ENCODE peak calls at places on chromosomes 11 and 22, in ten cellular contexts. L is retina; K is right cardiac atrium; U is activated CD8-positive, alpha-beta memory T cell treated with anti-CD3 and anti-CD28 coated beads, Interleukin-2, amount 50 U/mL, for 4 hours; M is stimulated activated CD8-positive, alpha-beta memory T cell treated with anti-CD3 and anti-CD28 coated beads, Interleukin-2, amount 100 ng/mL, for 1 hour; T is stimulated activated CD4-positive, alpha-beta T cell treated with anti-CD3 and anti-CD28 coated beads, Interleukin-2, amount 100 ng/mL, for 48 hours; Q is NCI-H2029; J is HEK293T; H is SW480; Y is AG09319. W is an unnamed sample.
A peak's percentile ranks its signal among the peaks of the same experiment; 100 is the strongest.

GRCh38 chr11:91404344-91404743 is 820.3 kb upstream of the FAT3 start:
- DNase-seq in M (no peak), H (no peak), T (no peak), J (no peak), L (no peak), K (no peak), Y (no peak), Q (no peak), U (no peak), W (no peak)

GRCh38 chr11:43676933-43677332 is 3.6 kb upstream of the HSD17B12 start:
- DNase-seq in J (no peak), U (no peak), T (no peak), H (no peak), K (no peak), L (no peak), Y (no peak), Q (no peak), M (no peak), W (no peak)

GRCh38 chr11:91293119-91293518 is 931.5 kb upstream of the FAT3 start:
- DNase-seq in M (no peak), U (no peak), Y (no peak), L (no peak), T (no peak), Q (no peak), J (no peak), K (no peak), H (no peak), W (no peak)

GRCh38 chr11:102476069-102476468 is 23.5 kb upstream of the TMEM123 start:
- DNase-seq in U (no peak), Y (no peak), J (no peak), K (no peak), M (no peak), T (no peak), Q (no peak), L (no peak), H (no peak), W (no peak)

GRCh38 chr11:45259607-45260006 is 26.5 kb downstream of the SYT13 start:
- DNase-seq in J (no peak), M (no peak), U (no peak), K (no peak), T (no peak), Q (peak; percentile 34), Y (no peak), L (no peak), H (peak; percentile 89), W (no peak)

GRCh38 chr11:115787302-115787701 is 283.1 kb upstream of the CADM1 start:
- DNase-seq in Y (no peak), J (no peak), U (no peak), T (no peak), L (no peak), M (no peak), K (no peak), Q (no peak), H (no peak), W (no peak)

GRCh38 chr22:25380141-25380747 is 160.8 kb downstream of the CRYBB2 start:
- DNase-seq in Q (no peak), U (no peak), K (no peak), T (no peak), J (no peak), L (no peak), H (no peak), Y (no peak), M (no peak), W (no peak)

GRCh38 chr11:74933765-74934164 is 15.1 kb downstream of the XRRA1 start:
- DNase-seq in Y (no peak), L (no peak), U (no peak), K (no peak), Q (no peak), J (no peak), T (no peak), H (no peak), M (no peak), W (no peak)

GRCh38 chr22:30238661-30239420 is 7.7 kb downstream of the LIF start:
- DNase-seq in T (no peak), Y (no peak), J (no peak), K (peak; percentile 65), L (no peak), H (peak; percentile 74), U (no peak), M (no peak), Q (no peak), W (no peak)

GRCh38 chr11:46684364-46684763 is 16.1 kb downstream of the ARHGAP1 start:
- DNase-seq in Q (no peak), Y (no peak), L (no peak), T (no peak), H (no peak), M (no peak), U (no peak), K (no peak), J (no peak), W (no peak)

GRCh38 chr22:22061085-22062077 is 78.8 kb upstream of the TOP3B start:
- DNase-seq in K (peak; percentile 39), T (no peak), H (peak; percentile 4), Y (peak; percentile 49), U (no peak), J (no peak), L (peak; percentile 55), M (no peak), Q (no peak), W (no peak)

GRCh38 chr11:26112190-26112715 is 219.7 kb upstream of the ANO3 start:
- DNase-seq in H (no peak), U (no peak), K (no peak), Y (no peak), Q (no peak), M (no peak), J (no peak), L (no peak), T (no peak), W (no peak)

GRCh38 chr11:132886335-132886734 is 646.0 kb downstream of the OPCML start:
- DNase-seq in T (no peak), H (no peak), U (no peak), J (no peak), L (no peak), K (no peak), M (no peak), Y (no peak), Q (no peak), W (no peak)

GRCh38 chr11:18853086-18853720 is 61.6 kb upstream of the PTPN5 start:
- DNase-seq in L (no peak), M (no peak), Y (no peak), T (no peak), U (no peak), K (no peak), H (peak; percentile 79), Q (peak; percentile 17), J (peak; percentile 22), W (no peak)

GRCh38 chr22:38843201-38843715 is 570 bp downstream of the NPTXR start:
- DNase-seq in M (peak; percentile 27), J (peak; percentile 82), L (peak; percentile 79), U (peak; percentile 56), K (peak; percentile 57), Q (peak; percentile 28), Y (no peak), T (peak; percentile 41), H (peak; percentile 71), W (no peak)

GRCh38 chr11:74989269-74989655 is 529 bp downstream of the NEU3 start:
- DNase-seq in K (no peak), H (no peak), J (peak; percentile 13), U (no peak), L (no peak), Q (no peak), T (no peak), M (no peak), Y (no peak), W (no peak)

GRCh38 chr11:17229481-17230152 is 21.8 kb upstream of the PIK3C2A start:
- DNase-seq in L (no peak), H (no peak), U (no peak), Q (no peak), T (no peak), M (no peak), J (no peak), K (no peak), Y (no peak), W (no peak)

GRCh38 chr11:64694821-64695365 is 28.1 kb downstream of the NRXN2 start:
- DNase-seq in T (no peak), U (no peak), K (no peak), L (peak; percentile 82), J (no peak), H (no peak), Y (no peak), Q (peak; percentile 11), M (no peak), W (no peak)

GRCh38 chr11:27626269-27626937 is 73.9 kb downstream of the BDNF start:
- DNase-seq in J (no peak), U (no peak), K (no peak), T (no peak), M (no peak), L (peak; percentile 9), Y (no peak), H (no peak), Q (no peak), W (no peak)

GRCh38 chr22:24244144-24244787 is 616 bp downstream of the GGT5 start:
- DNase-seq in T (no peak), J (no peak), M (no peak), K (peak; percentile 58), Q (no peak), U (no peak), H (no peak), Y (no peak), L (no peak), W (no peak)

GRCh38 chr11:15764948-15765347 is 591.4 kb downstream of the SOX6 start:
- DNase-seq in U (no peak), L (no peak), J (no peak), Y (no peak), T (no peak), H (peak; percentile 81), M (no peak), Q (no peak), K (no peak), W (no peak)

GRCh38 chr11:102229510-102230119 is 87.7 kb upstream of the BIRC3 start:
- DNase-seq in K (no peak), U (no peak), M (no peak), T (no peak), J (no peak), Q (no peak), H (no peak), Y (no peak), L (no peak), W (no peak)

GRCh38 chr11:112542479-112542878 is 281.8 kb upstream of the PLET1 start:
- DNase-seq in L (no peak), U (no peak), M (no peak), Y (no peak), T (no peak), J (no peak), K (no peak), H (no peak), Q (no peak), W (no peak)

GRCh38 chr11:65793625-65794400 is 7.0 kb downstream of the OVOL1 start:
- DNase-seq in M (no peak), Q (peak; percentile 24), J (no peak), K (no peak), L (no peak), Y (no peak), U (no peak), T (no peak), H (no peak), W (no peak)